ENCODE peak calls at places on chromosomes 2 and 18, in nine cellular contexts. G, P, J, L, X, I, S, O and H are unnamed samples.

GRCh38 chr2:30683240-30683956 is 123.8 kb downstream of the CAPN13 start:
- DNase-seq in G (no peak), P (no peak), J (no peak), L (no peak), X (no peak), I (no peak), S (peak; percentile 19), O (peak; percentile 33), H (no peak)

GRCh38 chr2:56656826-56657225 is 473.0 kb downstream of the CCDC85A start:
- DNase-seq in G (no peak), P (no peak), J (no peak), L (no peak), X (no peak), I (no peak), S (no peak), O (no peak), H (no peak)

GRCh38 chr2:232714969-232715368 is 17.8 kb downstream of the GIGYF2 start:
- DNase-seq in G (no peak), P (no peak), J (no peak), L (no peak), X (no peak), I (no peak), S (no peak), O (no peak), H (no peak)

GRCh38 chr18:34696681-34697080 is 13.4 kb upstream of the DTNA start:
- DNase-seq in G (no peak), P (no peak), J (no peak), L (no peak), X (no peak), I (no peak), S (no peak), O (no peak), H (no peak)

GRCh38 chr2:173990970-173991819 is 26.0 kb upstream of the SP3 start:
- DNase-seq in G (no peak), P (peak; percentile 67), J (peak; percentile 62), L (no peak), X (no peak), I (no peak), S (peak; percentile 67), O (no peak), H (peak; percentile 90)

GRCh38 chr2:144459937-144460336 is 60.0 kb downstream of the ZEB2 start:
- DNase-seq in G (no peak), P (peak; percentile 92), J (no peak), L (no peak), X (no peak), I (no peak), S (peak; percentile 49), O (no peak), H (no peak)

GRCh38 chr2:2324565-2325101 is 6.4 kb downstream of the MYT1L start:
- DNase-seq in G (no peak), P (no peak), J (no peak), L (no peak), X (no peak), I (no peak), S (no peak), O (no peak), H (no peak)

GRCh38 chr2:109135572-109136185 is 6.7 kb downstream of the SH3RF3 start:
- DNase-seq in G (no peak), P (peak; percentile 38), J (no peak), L (no peak), X (no peak), I (no peak), S (peak; percentile 27), O (no peak), H (no peak)

GRCh38 chr18:25825066-25825465 is 265.3 kb downstream of the SS18 start:
- DNase-seq in G (no peak), P (no peak), J (no peak), L (no peak), X (no peak), I (no peak), S (peak; percentile 3), O (no peak), H (no peak)

GRCh38 chr2:31287681-31288080 is 53.7 kb downstream of the EHD3 start:
- DNase-seq in G (no peak), P (peak; percentile 54), J (no peak), L (no peak), X (no peak), I (no peak), S (no peak), O (no peak), H (no peak)

GRCh38 chr2:178309541-178309940 is 115.2 kb downstream of the OSBPL6 start:
- DNase-seq in G (no peak), P (no peak), J (no peak), L (no peak), X (no peak), I (no peak), S (no peak), O (no peak), H (no peak)

GRCh38 chr2:240133401-240133800 is 2.7 kb downstream of the COPS9 start:
- DNase-seq in G (no peak), P (no peak), J (no peak), L (no peak), X (peak; percentile 13), I (no peak), S (no peak), O (peak; percentile 15), H (peak; percentile 20)

GRCh38 chr2:167861574-167862193 is 385.7 kb downstream of the STK39 start:
- DNase-seq in G (no peak), P (no peak), J (no peak), L (no peak), X (peak; percentile 32), I (no peak), S (no peak), O (no peak), H (no peak)

GRCh38 chr2:162073776-162074578 is at the start of gene DPP4:
- DNase-seq in G (no peak), P (no peak), J (peak; percentile 50), L (peak; percentile 61), X (peak; percentile 66), I (peak; percentile 61), S (no peak), O (peak; percentile 81), H (no peak)

GRCh38 chr2:241768850-241769249 is 7.8 kb upstream of the GAL3ST2 start:
- DNase-seq in G (no peak), P (no peak), J (no peak), L (no peak), X (no peak), I (no peak), S (no peak), O (peak; percentile 49), H (no peak)

GRCh38 chr2:235055891-235056516 is 104.2 kb downstream of the SH3BP4 start:
- DNase-seq in G (no peak), P (peak; percentile 69), J (no peak), L (no peak), X (peak; percentile 59), I (no peak), S (peak; percentile 53), O (no peak), H (no peak)

GRCh38 chr2:53498210-53498609 is 269.4 kb upstream of the CHAC2 start:
- DNase-seq in G (no peak), P (peak; percentile 4), J (no peak), L (no peak), X (no peak), I (no peak), S (no peak), O (no peak), H (no peak)

GRCh38 chr2:86789687-86790133 is 1.0 kb downstream of the CD8A start:
- DNase-seq in G (no peak), P (no peak), J (no peak), L (no peak), X (no peak), I (no peak), S (no peak), O (no peak), H (no peak)

GRCh38 chr2:49988301-49988700 is 834.0 kb upstream of the FSHR start:
- DNase-seq in G (no peak), P (no peak), J (no peak), L (no peak), X (no peak), I (no peak), S (peak; percentile 87), O (no peak), H (no peak)

GRCh38 chr2:18791172-18791797 is 201.9 kb upstream of the NT5C1B start:
- DNase-seq in G (no peak), P (peak; percentile 79), J (no peak), L (no peak), X (no peak), I (no peak), S (peak; percentile 51), O (no peak), H (no peak)

GRCh38 chr2:191831410-191831994 is 15.4 kb downstream of the CAVIN2 start:
- DNase-seq in G (no peak), P (peak; percentile 15), J (no peak), L (no peak), X (no peak), I (no peak), S (no peak), O (no peak), H (no peak)

GRCh38 chr2:189056200-189057106 is 82.3 kb downstream of the COL3A1 start:
- DNase-seq in G (no peak), P (peak; percentile 42), J (no peak), L (no peak), X (no peak), I (no peak), S (no peak), O (no peak), H (no peak)

GRCh38 chr2:145551661-145552060 is 1031.7 kb upstream of the ZEB2 start:
- DNase-seq in G (no peak), P (no peak), J (no peak), L (no peak), X (no peak), I (no peak), S (peak; percentile 78), O (no peak), H (no peak)

GRCh38 chr2:150376627-150377335 is 110.7 kb downstream of the RND3 start:
- DNase-seq in G (no peak), P (peak; percentile 92), J (no peak), L (no peak), X (no peak), I (no peak), S (peak; percentile 68), O (no peak), H (no peak)